ENCODE peak calls at places on chromosomes 5 and 9, in eight cellular contexts. One of them, this sample, is unnamed.

GRCh38 chr5:1642621-1643061 is 118.9 kb upstream of the LPCAT1 start:
- DNase-seq in NCI-H2029: no peak
- DNase-seq in left cardiac atrium: no peak
- DNase-seq in astrocyte of the spinal cord: no peak
- DNase-seq in activated T-helper 1 cell treated with Interleukin-2 at 50 U/mL for 16 hours: no peak
- DNase-seq in RPMI8226: no peak
- DNase-seq in dorsolateral prefrontal cortex: no peak
- DNase-seq in HFFc6: no peak
- DNase-seq in this sample: no peak

GRCh38 chr5:168670881-168671575 is 91.9 kb upstream of the PANK3 start:
- DNase-seq in NCI-H2029: no peak
- DNase-seq in left cardiac atrium: no peak
- DNase-seq in astrocyte of the spinal cord: no peak
- DNase-seq in activated T-helper 1 cell treated with Interleukin-2 at 50 U/mL for 16 hours: no peak
- DNase-seq in RPMI8226: no peak
- DNase-seq in dorsolateral prefrontal cortex: no peak
- DNase-seq in HFFc6: no peak
- DNase-seq in this sample: no peak

GRCh38 chr5:44833249-44833648 is 24.5 kb downstream of the MRPS30 start:
- DNase-seq in NCI-H2029: no peak
- DNase-seq in left cardiac atrium: no peak
- DNase-seq in astrocyte of the spinal cord: no peak
- DNase-seq in activated T-helper 1 cell treated with Interleukin-2 at 50 U/mL for 16 hours: no peak
- DNase-seq in RPMI8226: no peak
- DNase-seq in dorsolateral prefrontal cortex: no peak
- DNase-seq in HFFc6: no peak
- DNase-seq in this sample: no peak

GRCh38 chr9:74006935-74007334 is 490.2 kb upstream of the RORB start:
- DNase-seq in NCI-H2029: no peak
- DNase-seq in left cardiac atrium: no peak
- DNase-seq in astrocyte of the spinal cord: peak; percentile 23
- DNase-seq in activated T-helper 1 cell treated with Interleukin-2 at 50 U/mL for 16 hours: no peak
- DNase-seq in RPMI8226: no peak
- DNase-seq in dorsolateral prefrontal cortex: no peak
- DNase-seq in HFFc6: no peak
- DNase-seq in this sample: peak; percentile 2

GRCh38 chr5:164345853-164346252 is 840.4 kb downstream of the MAT2B start:
- DNase-seq in NCI-H2029: no peak
- DNase-seq in left cardiac atrium: no peak
- DNase-seq in astrocyte of the spinal cord: no peak
- DNase-seq in activated T-helper 1 cell treated with Interleukin-2 at 50 U/mL for 16 hours: no peak
- DNase-seq in RPMI8226: no peak
- DNase-seq in dorsolateral prefrontal cortex: no peak
- DNase-seq in HFFc6: no peak
- DNase-seq in this sample: no peak

GRCh38 chr5:34586117-34586885 is 69.8 kb upstream of the RAI14 start:
- DNase-seq in NCI-H2029: no peak
- DNase-seq in left cardiac atrium: no peak
- DNase-seq in astrocyte of the spinal cord: peak; percentile 80
- DNase-seq in activated T-helper 1 cell treated with Interleukin-2 at 50 U/mL for 16 hours: no peak
- DNase-seq in RPMI8226: no peak
- DNase-seq in dorsolateral prefrontal cortex: no peak
- DNase-seq in HFFc6: peak; percentile 82
- DNase-seq in this sample: no peak

GRCh38 chr5:123809594-123810172 is 297.7 kb downstream of the CSNK1G3 start:
- DNase-seq in NCI-H2029: peak; percentile 41
- DNase-seq in left cardiac atrium: no peak
- DNase-seq in astrocyte of the spinal cord: no peak
- DNase-seq in activated T-helper 1 cell treated with Interleukin-2 at 50 U/mL for 16 hours: no peak
- DNase-seq in RPMI8226: peak; percentile 69
- DNase-seq in dorsolateral prefrontal cortex: no peak
- DNase-seq in HFFc6: no peak
- DNase-seq in this sample: peak; percentile 88

GRCh38 chr9:32918628-32919027 is 82.8 kb downstream of the APTX start:
- DNase-seq in NCI-H2029: no peak
- DNase-seq in left cardiac atrium: no peak
- DNase-seq in astrocyte of the spinal cord: no peak
- DNase-seq in activated T-helper 1 cell treated with Interleukin-2 at 50 U/mL for 16 hours: no peak
- DNase-seq in RPMI8226: no peak
- DNase-seq in dorsolateral prefrontal cortex: no peak
- DNase-seq in HFFc6: no peak
- DNase-seq in this sample: no peak

GRCh38 chr5:179276838-179277395 is 68.3 kb downstream of the ADAMTS2 start:
- DNase-seq in NCI-H2029: no peak
- DNase-seq in left cardiac atrium: peak; percentile 22
- DNase-seq in astrocyte of the spinal cord: no peak
- DNase-seq in activated T-helper 1 cell treated with Interleukin-2 at 50 U/mL for 16 hours: no peak
- DNase-seq in RPMI8226: no peak
- DNase-seq in dorsolateral prefrontal cortex: no peak
- DNase-seq in HFFc6: no peak
- DNase-seq in this sample: no peak

GRCh38 chr9:82313697-82314096 is 325.1 kb downstream of the SPATA31D1 start:
- DNase-seq in NCI-H2029: no peak
- DNase-seq in left cardiac atrium: no peak
- DNase-seq in astrocyte of the spinal cord: no peak
- DNase-seq in activated T-helper 1 cell treated with Interleukin-2 at 50 U/mL for 16 hours: no peak
- DNase-seq in RPMI8226: no peak
- DNase-seq in dorsolateral prefrontal cortex: no peak
- DNase-seq in HFFc6: no peak
- DNase-seq in this sample: no peak

GRCh38 chr5:116543501-116543900 is 31.1 kb downstream of the SEMA6A start:
- DNase-seq in NCI-H2029: no peak
- DNase-seq in left cardiac atrium: no peak
- DNase-seq in astrocyte of the spinal cord: peak; percentile 52
- DNase-seq in activated T-helper 1 cell treated with Interleukin-2 at 50 U/mL for 16 hours: no peak
- DNase-seq in RPMI8226: no peak
- DNase-seq in dorsolateral prefrontal cortex: no peak
- DNase-seq in HFFc6: no peak
- DNase-seq in this sample: no peak

GRCh38 chr5:75668988-75669760 is 48.1 kb downstream of the POC5 start:
- DNase-seq in NCI-H2029: peak; percentile 74
- DNase-seq in left cardiac atrium: peak; percentile 66
- DNase-seq in astrocyte of the spinal cord: no peak
- DNase-seq in activated T-helper 1 cell treated with Interleukin-2 at 50 U/mL for 16 hours: no peak
- DNase-seq in RPMI8226: peak; percentile 99
- DNase-seq in dorsolateral prefrontal cortex: no peak
- DNase-seq in HFFc6: no peak
- DNase-seq in this sample: no peak

GRCh38 chr5:75197746-75198145 is 38.9 kb downstream of the ANKRD31 start:
- DNase-seq in NCI-H2029: no peak
- DNase-seq in left cardiac atrium: no peak
- DNase-seq in astrocyte of the spinal cord: no peak
- DNase-seq in activated T-helper 1 cell treated with Interleukin-2 at 50 U/mL for 16 hours: no peak
- DNase-seq in RPMI8226: no peak
- DNase-seq in dorsolateral prefrontal cortex: no peak
- DNase-seq in HFFc6: no peak
- DNase-seq in this sample: no peak